ENCODE peak calls at places on chromosome 3, in ten cellular contexts. H, L, X, C, T, V, J, I, O and P are unnamed samples.

GRCh38 chr3:173819368-173819767 is 421.8 kb downstream of the NLGN1 start:
- DNase-seq in H (no peak), L (no peak), X (no peak), C (no peak), T (no peak), V (no peak), J (no peak), I (no peak), O (no peak), P (no peak)

GRCh38 chr3:71063768-71064287 is 519.7 kb downstream of the FOXP1 start:
- DNase-seq in H (no peak), L (peak; percentile 65), X (peak; percentile 36), C (no peak), T (peak; percentile 50), V (peak; percentile 49), J (peak; percentile 62), I (no peak), O (peak; percentile 33), P (peak; percentile 58)

GRCh38 chr3:143849854-143850549 is 1.7 kb upstream of the SLC9A9 start:
- DNase-seq in H (no peak), L (peak; percentile 88), X (peak; percentile 62), C (peak; percentile 73), T (no peak), V (no peak), J (no peak), I (no peak), O (no peak), P (peak; percentile 91)

GRCh38 chr3:183502782-183503181 is 52.7 kb downstream of the KLHL6 start:
- DNase-seq in H (no peak), L (peak; percentile 84), X (no peak), C (no peak), T (no peak), V (no peak), J (no peak), I (peak; percentile 14), O (no peak), P (no peak)

GRCh38 chr3:48268936-48269551 is 28.1 kb downstream of the ZNF589 start:
- DNase-seq in H (no peak), L (no peak), X (no peak), C (no peak), T (no peak), V (no peak), J (no peak), I (no peak), O (no peak), P (no peak)

GRCh38 chr3:123870033-123870432 is 14.1 kb downstream of the MYLK start:
- DNase-seq in H (peak; percentile 60), L (peak; percentile 72), X (no peak), C (no peak), T (no peak), V (no peak), J (no peak), I (no peak), O (no peak), P (no peak)

GRCh38 chr3:195058311-195059005 is 212.5 kb downstream of the XXYLT1 start:
- DNase-seq in H (peak; percentile 32), L (no peak), X (no peak), C (no peak), T (no peak), V (no peak), J (no peak), I (no peak), O (no peak), P (no peak)

GRCh38 chr3:45841701-45842491 is at the start of gene LZTFL1:
- DNase-seq in H (peak; percentile 96), L (peak; percentile 98), X (peak; percentile 99), C (peak; percentile 92), T (peak; percentile 94), V (peak; percentile 93), J (peak; percentile 93), I (peak; percentile 97), O (peak; percentile 91), P (peak; percentile 96)

GRCh38 chr3:188900421-188900941 is 271.3 kb upstream of the TPRG1 start:
- DNase-seq in H (no peak), L (no peak), X (peak; percentile 53), C (no peak), T (no peak), V (no peak), J (no peak), I (peak; percentile 4), O (no peak), P (peak; percentile 83)

DNA sequence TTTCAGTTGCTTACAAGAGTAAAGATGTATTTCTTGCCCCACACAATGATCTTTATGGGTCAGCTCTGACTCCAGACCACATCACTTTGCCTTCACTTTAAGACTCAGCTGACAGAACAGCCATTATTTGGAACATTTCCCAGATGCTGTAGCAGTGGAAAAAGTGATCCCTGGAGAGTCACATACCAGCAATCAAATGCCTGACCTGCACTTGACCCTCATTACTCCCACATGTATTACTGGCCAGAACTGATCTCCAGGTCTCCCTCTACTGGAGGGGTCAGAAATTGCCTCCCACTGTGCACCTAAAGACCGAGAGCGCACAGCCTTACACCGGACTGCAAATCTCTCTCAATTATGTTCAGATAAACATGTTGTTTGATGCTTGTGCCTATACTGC is 88.6 kb upstream of the ZNF385D start:
- DNase-seq in H (no peak), L (peak; percentile 10), X (peak; percentile 98), C (no peak), T (no peak), V (no peak), J (no peak), I (peak; percentile 4), O (no peak), P (peak; percentile 92)
- H3K27ac ChIP-seq in H (no peak overlapping the region), L (no peak overlapping the region), X (peak overlapping the region; percentile 83), C (no peak overlapping the region), T (no peak overlapping the region), V (no peak overlapping the region), J (no peak overlapping the region), I (no peak overlapping the region), O (no peak overlapping the region), P (peak overlapping the region; percentile 79)

GRCh38 chr3:58084166-58084565 is 75.9 kb downstream of the FLNB start:
- DNase-seq in H (no peak), L (no peak), X (no peak), C (no peak), T (no peak), V (no peak), J (no peak), I (no peak), O (no peak), P (no peak)

GRCh38 chr3:58077586-58078285 is 69.5 kb downstream of the FLNB start:
- DNase-seq in H (no peak), L (no peak), X (no peak), C (no peak), T (no peak), V (no peak), J (no peak), I (no peak), O (no peak), P (no peak)

GRCh38 chr3:58082047-58082446 is 73.8 kb downstream of the FLNB start:
- DNase-seq in H (no peak), L (no peak), X (peak; percentile 72), C (peak; percentile 53), T (no peak), V (no peak), J (no peak), I (no peak), O (no peak), P (peak; percentile 73)

GRCh38 chr3:58078610-58079009 is 70.4 kb downstream of the FLNB start:
- DNase-seq in H (no peak), L (no peak), X (no peak), C (no peak), T (no peak), V (no peak), J (no peak), I (no peak), O (no peak), P (no peak)

DNA sequence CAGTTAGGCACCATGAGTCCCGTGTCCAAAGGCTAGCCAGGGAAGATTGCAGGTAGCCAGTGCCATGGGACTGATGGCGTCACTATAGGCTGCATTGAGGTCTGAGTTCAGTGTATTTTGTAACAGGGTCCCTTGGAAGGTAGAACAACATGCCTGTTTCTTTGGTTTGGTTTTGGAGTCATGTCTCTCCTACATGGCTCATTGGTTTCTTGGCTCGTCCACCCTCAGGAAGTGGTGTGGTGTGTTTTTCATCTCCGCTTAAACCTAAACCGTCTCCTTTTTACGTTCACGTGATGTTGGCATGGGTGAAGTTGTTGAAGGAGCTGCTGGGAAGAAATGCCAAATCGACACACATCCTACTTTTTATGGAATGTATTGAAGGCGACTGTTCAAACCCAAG is 71.6 kb downstream of the FLNB start:
- DNase-seq in H (no peak), L (no peak), X (no peak), C (no peak), T (no peak), V (no peak), J (no peak), I (no peak), O (no peak), P (no peak)
- H3K4me3 ChIP-seq in H (no peak overlapping the region), L (no peak overlapping the region), X (no peak overlapping the region), C (no peak overlapping the region), T (no peak overlapping the region), V (no peak overlapping the region), J (no peak overlapping the region), I (no peak overlapping the region), O (no peak overlapping the region), P (no peak overlapping the region)

DNA sequence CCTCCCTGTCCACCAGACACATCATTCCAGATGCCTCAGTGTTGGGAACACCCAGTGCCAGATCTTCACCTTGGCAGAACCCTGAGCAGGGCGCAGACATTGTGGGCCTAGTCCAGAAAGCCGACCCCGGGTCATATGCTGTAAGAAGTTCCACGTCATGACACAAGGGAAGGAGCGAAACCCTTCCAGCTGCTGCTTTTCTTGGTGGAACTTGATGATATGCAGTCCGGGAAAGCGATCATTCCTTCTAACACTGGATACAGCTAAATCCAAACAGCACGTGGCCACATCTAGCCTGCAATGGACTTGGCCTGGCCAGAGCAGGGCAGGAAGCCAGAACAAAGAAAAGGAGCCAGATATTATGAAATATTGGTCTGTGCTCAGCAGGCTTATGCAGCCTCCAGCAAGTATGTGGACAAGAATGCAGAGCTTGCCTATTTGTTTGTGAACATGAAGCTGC is 22.0 kb downstream of the GASK1A start:
- DNase-seq in H (peak; percentile 87), L (no peak), X (peak; percentile 72), C (peak; percentile 87), T (peak; percentile 83), V (peak; percentile 77), J (peak; percentile 89), I (no peak), O (peak; percentile 94), P (no peak)
- H3K27ac ChIP-seq in H (no peak overlapping the region), L (no peak overlapping the region), X (no peak overlapping the region), C (peak overlapping the region; percentile 81), T (no peak overlapping the region), V (no peak overlapping the region), J (peak overlapping the region; percentile 21), I (no peak overlapping the region), O (peak overlapping the region; percentile 14), P (no peak overlapping the region)

DNA sequence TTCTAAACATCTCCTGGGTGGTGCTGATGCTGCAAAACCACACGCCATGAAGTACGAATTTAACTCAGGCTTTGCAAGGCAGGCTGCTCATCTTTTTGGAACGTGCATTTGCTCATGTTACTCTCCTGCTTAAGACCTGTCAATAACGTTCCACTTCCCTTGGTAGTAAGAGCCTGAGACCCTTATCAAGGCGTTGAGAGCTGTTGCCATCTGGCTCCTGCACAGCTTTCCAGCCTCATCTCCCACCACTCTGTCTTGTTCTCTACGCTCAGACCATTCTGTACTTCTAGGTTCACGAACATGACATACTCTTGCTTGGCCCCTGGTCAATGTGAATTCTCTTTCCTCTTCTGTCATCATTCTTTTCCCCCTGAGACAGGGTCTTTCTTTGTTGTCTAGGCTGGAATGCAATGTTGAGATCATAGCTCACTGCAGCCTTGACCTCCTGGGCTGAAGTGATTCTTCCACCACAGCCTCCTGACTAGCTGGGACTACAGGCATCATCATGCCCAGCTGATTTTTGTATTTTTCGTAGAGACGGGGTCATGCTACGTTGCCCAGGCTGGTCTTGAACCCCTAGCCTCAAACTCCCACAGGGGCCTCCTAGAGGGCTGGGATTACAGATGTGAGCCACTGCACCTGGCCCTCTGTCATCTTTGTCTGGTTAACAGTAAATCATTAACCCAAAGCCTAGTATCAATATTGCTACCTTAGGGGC is 202.8 kb downstream of the CADPS start:
- DNase-seq in H (no peak), L (peak; percentile 25), X (no peak), C (no peak), T (no peak), V (peak; percentile 7), J (no peak), I (no peak), O (no peak), P (peak; percentile 34)
- H3K4me3 ChIP-seq in H (no peak overlapping the region), L (no peak overlapping the region), X (no peak overlapping the region), C (no peak overlapping the region), T (no peak overlapping the region), V (no peak overlapping the region), J (no peak overlapping the region), I (no peak overlapping the region), O (no peak overlapping the region), P (no peak overlapping the region)